ENCODE peak calls at places on chromosomes 6 and 20, in four cellular contexts. N, C, M and Y are unnamed samples.

GRCh38 chr6:36642913-36643817 is 35.3 kb upstream of the CDKN1A start:
- DNase-seq in M (no peak), C (no peak), N (no peak), Y (no peak)

GRCh38 chr6:43804550-43805223 is 34.7 kb downstream of the VEGFA start:
- DNase-seq in M (no peak), N (peak), C (no peak), Y (no peak)

GRCh38 chr6:13004610-13005009 is 288.0 kb downstream of the PHACTR1 start:
- DNase-seq in M (no peak), C (no peak), N (no peak), Y (no peak)

GRCh38 chr6:44311304-44311703 is 1.8 kb downstream of the AARS2 start:
- DNase-seq in N (no peak), C (no peak), M (no peak), Y (no peak)

GRCh38 chr20:15596220-15596875 is 976.9 kb downstream of the KIF16B start:
- DNase-seq in M (no peak), C (no peak), N (no peak), Y (no peak)

GRCh38 chr6:32254761-32255211 is 30.9 kb upstream of the NOTCH4 start:
- DNase-seq in C (no peak), M (no peak), N (no peak), Y (no peak)

GRCh38 chr6:27753668-27754407 is 158.4 kb downstream of the OR2B2 start:
- DNase-seq in N (peak), M (peak), C (peak), Y (peak)

GRCh38 chr20:54766483-54766882 is 291.1 kb downstream of the DOK5 start:
- DNase-seq in M (no peak), C (no peak), N (no peak), Y (no peak)

GRCh38 chr20:40993794-40994540 is 34.7 kb upstream of the TOP1 start:
- DNase-seq in C (no peak), N (no peak), M (no peak), Y (no peak)

GRCh38 chr6:80544500-80545055 is 438.1 kb downstream of the BCKDHB start:
- DNase-seq in C (no peak), M (no peak), N (no peak), Y (no peak)

GRCh38 chr6:125208625-125209249 is 55.2 kb downstream of the TPD52L1 start:
- DNase-seq in C (no peak), N (no peak), M (no peak), Y (no peak)

GRCh38 chr6:145015739-145016558 is 719.4 kb downstream of the EPM2A start:
- DNase-seq in C (no peak), N (no peak), M (no peak), Y (no peak)

GRCh38 chr20:38729767-38730166 is 5.5 kb downstream of the SLC32A1 start:
- DNase-seq in N (no peak), M (no peak), C (no peak), Y (no peak)